ENCODE peak calls at places on chromosomes 13 and 19, in nine cellular contexts. H is heart right ventricle; B is psoas muscle; P is lower leg skin; C is tibial nerve; Y is mesendoderm; N is fibroblast of mammary gland; U is CD4-positive, CD25-positive, alpha-beta regulatory T cell; L is Caco-2. E is an unnamed sample.
A peak's percentile ranks its signal among the peaks of the same experiment; 100 is the strongest.

GRCh38 chr19:3467437-3468198 is 12.7 kb downstream of the SMIM24 start:
- DNase-seq in C (no peak), H (no peak), N (no peak), U (no peak), L (no peak), P (no peak), Y (no peak), B (no peak), E (no peak)

GRCh38 chr19:15475169-15475568 is 4.1 kb downstream of the PGLYRP2 start:
- DNase-seq in N (no peak), P (no peak), Y (no peak), U (no peak), H (no peak), B (no peak), C (no peak), L (no peak), E (no peak)

GRCh38 chr13:112843392-112844250 is 125.4 kb upstream of the MCF2L start:
- DNase-seq in U (no peak), Y (no peak), C (no peak), P (no peak), N (no peak), L (no peak), H (no peak), B (no peak), E (no peak)

GRCh38 chr19:45087531-45087930 is 5.4 kb upstream of the PPP1R37 start:
- DNase-seq in P (no peak), U (peak; percentile 18), B (no peak), H (no peak), C (no peak), L (no peak), N (no peak), Y (no peak), E (no peak)

GRCh38 chr19:17339088-17339741 is 1.9 kb downstream of the GTPBP3 start:
- DNase-seq in Y (peak; percentile 44), L (no peak), U (no peak), C (no peak), P (no peak), B (no peak), H (no peak), N (no peak), E (no peak)

GRCh38 chr13:42102961-42103688 is 54.7 kb downstream of the DGKH start:
- DNase-seq in N (peak; percentile 75), Y (no peak), P (no peak), B (no peak), L (no peak), U (no peak), C (no peak), H (no peak), E (no peak)

GRCh38 chr13:35978607-35979316 is 152.4 kb downstream of the DCLK1 start:
- DNase-seq in L (peak; percentile 51), B (no peak), U (peak; percentile 1), Y (peak; percentile 67), N (peak; percentile 84), P (peak; percentile 62), C (no peak), H (peak; percentile 57), E (peak; percentile 34)

GRCh38 chr13:52744842-52745241 is 5.2 kb upstream of the CNMD start:
- DNase-seq in U (no peak), C (no peak), N (no peak), P (no peak), B (no peak), H (no peak), Y (no peak), L (no peak), E (no peak)

DNA sequence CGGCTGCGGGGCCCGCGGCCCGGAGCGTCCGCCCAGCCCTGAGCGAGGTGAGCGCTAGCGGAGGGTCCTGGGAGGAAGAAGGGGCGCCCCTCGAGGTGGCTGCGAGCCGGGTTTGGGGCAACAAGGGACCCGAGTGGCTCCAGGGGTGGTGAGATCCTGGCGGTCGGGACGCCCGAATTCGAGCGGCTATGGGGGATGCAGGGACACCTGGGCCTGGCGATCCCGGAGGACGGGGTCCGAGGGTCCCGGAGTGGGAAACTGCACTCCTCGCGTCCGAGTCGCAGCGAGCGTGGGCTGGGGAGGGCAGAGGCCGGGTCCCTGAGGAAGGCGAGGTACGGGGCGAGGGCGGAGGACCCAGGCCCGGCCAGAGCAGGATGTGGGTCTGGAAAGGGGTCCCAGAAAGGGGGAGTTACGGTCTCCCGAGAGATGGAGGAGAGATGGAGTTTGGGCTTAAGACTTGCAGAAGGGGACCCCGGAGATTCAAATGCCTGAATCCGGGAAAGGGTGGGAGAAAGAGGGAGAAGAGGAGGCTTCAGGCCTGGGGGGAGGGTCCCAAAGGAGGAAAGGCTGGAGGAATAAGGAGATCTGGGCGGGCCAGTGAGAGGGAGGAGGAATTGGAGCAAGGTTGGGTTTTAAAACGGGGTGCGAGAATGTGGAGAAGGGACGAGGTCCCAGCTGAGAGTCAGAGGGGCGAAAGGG is 542 bp downstream of the CACNG7 start:
- DNase-seq in N (no peak), C (no peak), P (no peak), Y (peak; percentile 43), H (no peak), U (no peak), B (no peak), L (no peak), E (no peak)
- H3K4me3 ChIP-seq in N (no peak overlapping the region), C (no peak overlapping the region), P (no peak overlapping the region), Y (peak overlapping the region; percentile 76), H (no peak overlapping the region), U (no peak overlapping the region), B (no peak overlapping the region), L (no peak overlapping the region), E (no peak overlapping the region)

GRCh38 chr13:114219406-114219805 is 15.3 kb upstream of the CDC16 start:
- DNase-seq in C (no peak), P (no peak), N (no peak), U (no peak), H (no peak), Y (no peak), B (no peak), L (no peak), E (no peak)

GRCh38 chr13:114224201-114224600 is 10.5 kb upstream of the CDC16 start:
- DNase-seq in C (no peak), H (no peak), U (no peak), P (no peak), N (no peak), B (no peak), L (no peak), Y (no peak), E (no peak)

GRCh38 chr13:114225610-114226009 is 9.1 kb upstream of the CDC16 start:
- DNase-seq in H (no peak), L (no peak), C (no peak), Y (no peak), B (no peak), P (no peak), N (no peak), U (no peak), E (no peak)

GRCh38 chr13:114226088-114226487 is 8.6 kb upstream of the CDC16 start:
- DNase-seq in B (no peak), Y (no peak), N (no peak), U (peak; percentile 37), P (no peak), L (no peak), H (no peak), C (no peak), E (peak; percentile 19)

DNA sequence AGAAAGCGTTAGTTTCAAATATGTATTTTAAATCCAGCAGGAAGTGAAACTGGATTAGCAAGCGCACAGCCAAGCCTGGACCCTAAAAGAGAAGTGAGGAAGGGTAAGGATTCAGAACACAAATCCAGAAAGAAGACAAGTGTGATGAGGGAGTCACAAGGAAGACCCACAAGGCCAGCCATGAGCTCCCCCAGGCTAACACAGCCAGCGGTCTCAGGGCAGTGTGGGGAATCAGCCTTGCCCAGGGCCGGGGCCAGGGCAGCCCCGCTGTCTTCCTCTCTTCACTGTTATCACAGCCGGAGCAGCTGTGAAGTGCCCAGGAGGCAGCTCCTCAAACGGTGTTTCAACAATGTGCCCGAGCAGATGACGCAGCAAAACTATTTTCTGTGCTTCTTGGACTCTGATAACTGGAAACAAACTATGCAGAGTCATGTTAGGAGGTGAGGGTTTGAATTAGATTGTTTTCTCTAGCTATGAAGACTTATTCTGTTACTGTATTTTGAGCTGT is 12.2 kb upstream of the CDC16 start:
- DNase-seq in N (no peak), Y (no peak), H (no peak), U (no peak), B (no peak), C (no peak), L (no peak), P (no peak), E (peak; percentile 93)
- H3K4me3 ChIP-seq in N (no peak overlapping the region), Y (no peak overlapping the region), H (no peak overlapping the region), U (no peak overlapping the region), B (no peak overlapping the region), C (no peak overlapping the region), L (no peak overlapping the region), P (no peak overlapping the region), E (peak overlapping the region; percentile 47)

GRCh38 chr19:5850743-5851293 is 431 bp downstream of the FUT3 start:
- DNase-seq in P (no peak), Y (no peak), U (no peak), H (no peak), B (no peak), N (peak; percentile 65), L (no peak), C (no peak), E (no peak)

GRCh38 chr19:5850189-5850588 is 1.1 kb downstream of the FUT3 start:
- DNase-seq in B (no peak), C (no peak), N (no peak), U (no peak), Y (no peak), L (no peak), H (no peak), P (no peak), E (no peak)

DNA sequence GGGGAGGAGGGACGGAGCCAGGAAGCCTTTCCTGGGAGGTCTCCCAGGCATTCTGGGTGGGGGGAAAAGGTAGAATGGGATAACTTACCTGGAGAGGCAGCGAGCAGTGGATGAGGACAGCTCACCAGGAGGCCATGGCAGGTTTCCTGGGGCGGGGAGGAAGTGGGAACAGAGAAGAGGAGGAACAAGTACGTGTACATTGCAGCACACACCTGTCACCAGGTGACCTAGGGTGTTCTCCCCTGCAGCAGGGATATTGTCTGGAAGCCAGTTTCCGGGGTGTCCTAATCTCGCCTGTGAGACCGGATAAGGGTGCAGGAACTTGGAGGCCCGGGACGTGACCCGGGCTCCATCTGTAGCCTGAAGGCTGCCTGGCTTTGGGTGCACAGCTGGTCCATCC is at the start of gene FUT3:
- DNase-seq in Y (no peak), C (no peak), B (no peak), N (no peak), P (no peak), U (no peak), L (no peak), H (no peak), E (no peak)
- H3K4me3 ChIP-seq in Y (no peak within 1 kb of the TSS), C (no peak within 1 kb of the TSS), B (no peak within 1 kb of the TSS), N (no peak within 1 kb of the TSS), P (no peak within 1 kb of the TSS), U (no peak within 1 kb of the TSS), L (no peak within 1 kb of the TSS), H (no peak within 1 kb of the TSS), E (no peak within 1 kb of the TSS)

GRCh38 chr19:29019403-29019802 is 193.5 kb downstream of the UQCRFS1 start:
- DNase-seq in C (no peak), Y (no peak), H (no peak), B (no peak), U (no peak), P (no peak), N (no peak), L (no peak), E (no peak)

GRCh38 chr19:29018542-29018941 is 194.4 kb downstream of the UQCRFS1 start:
- DNase-seq in N (no peak), P (no peak), U (no peak), Y (no peak), L (no peak), B (no peak), H (no peak), C (no peak), E (no peak)

GRCh38 chr19:29022165-29022564 is 190.8 kb downstream of the UQCRFS1 start:
- DNase-seq in C (no peak), P (no peak), H (no peak), Y (no peak), N (no peak), L (no peak), B (no peak), U (no peak), E (no peak)

GRCh38 chr19:29017788-29018187 is 195.2 kb downstream of the UQCRFS1 start:
- DNase-seq in C (no peak), U (no peak), B (no peak), N (no peak), Y (no peak), P (no peak), L (no peak), H (no peak), E (no peak)

DNA sequence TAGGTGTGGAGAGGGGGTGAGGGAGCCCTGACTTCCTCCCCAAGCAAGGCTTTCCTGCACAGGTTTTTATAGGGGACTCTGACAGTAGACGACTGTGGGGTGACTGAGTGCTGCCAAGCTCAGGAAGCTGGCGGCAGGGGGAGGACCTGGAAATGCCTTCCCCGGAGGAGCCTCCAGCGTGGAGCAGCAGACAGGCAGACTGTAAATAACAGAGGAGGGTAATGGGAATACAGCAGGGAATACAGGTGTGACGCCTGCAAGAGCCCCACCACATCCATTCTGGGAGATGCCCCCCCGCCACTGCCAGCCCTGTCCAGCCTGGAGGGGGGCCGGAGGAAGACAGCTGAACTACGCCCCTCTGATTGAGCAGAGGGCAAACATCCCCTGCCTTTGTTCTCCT is 190.4 kb downstream of the UQCRFS1 start:
- DNase-seq in L (no peak), P (no peak), Y (no peak), U (no peak), N (no peak), C (no peak), B (no peak), H (no peak), E (no peak)
- H3K4me3 ChIP-seq in L (no peak overlapping the region), P (no peak overlapping the region), Y (no peak overlapping the region), U (no peak overlapping the region), N (no peak overlapping the region), C (no peak overlapping the region), B (no peak overlapping the region), H (no peak overlapping the region), E (no peak overlapping the region)

E was measured in MM.1S.